ENCODE peak calls at places on chromosomes 6 and 20, in ten cellular contexts. F, Z, D, J, T, V, U, Y, S and R are unnamed samples.

GRCh38 chr6:20286968-20287565 is 74.8 kb upstream of the MBOAT1 start:
- DNase-seq in F (no peak), Z (no peak), D (peak), J (no peak), T (peak), V (no peak), U (no peak), Y (no peak), S (no peak), R (no peak)

GRCh38 chr6:112181130-112181529 is 73.2 kb downstream of the LAMA4 start:
- DNase-seq in F (no peak), Z (no peak), D (no peak), J (no peak), T (no peak), V (no peak), U (no peak), Y (no peak), S (no peak), R (no peak)

GRCh38 chr6:116362287-116362686 is 8.5 kb upstream of the DSE start:
- DNase-seq in F (no peak), Z (no peak), D (peak), J (no peak), T (no peak), V (no peak), U (no peak), Y (no peak), S (no peak), R (no peak)

GRCh38 chr6:168340819-168341218 is 21.2 kb upstream of the DACT2 start:
- DNase-seq in F (no peak), Z (no peak), D (no peak), J (no peak), T (no peak), V (no peak), U (no peak), Y (no peak), S (no peak), R (peak)

GRCh38 chr20:36574278-36575065 is 1.1 kb downstream of the TGIF2 start:
- DNase-seq in F (no peak), Z (peak), D (peak), J (peak), T (peak), V (peak), U (peak), Y (peak), S (peak), R (no peak)

GRCh38 chr6:27839303-27840081 is 72.7 kb downstream of the OR2B2 start:
- DNase-seq in F (peak), Z (peak), D (peak), J (peak), T (peak), V (peak), U (peak), Y (no peak), S (no peak), R (no peak)

GRCh38 chr6:100281471-100281878 is 183.2 kb downstream of the SIM1 start:
- DNase-seq in F (no peak), Z (no peak), D (peak), J (no peak), T (no peak), V (no peak), U (peak), Y (peak), S (peak), R (no peak)

GRCh38 chr20:14951707-14952106 is 614.3 kb upstream of the FLRT3 start:
- DNase-seq in F (no peak), Z (no peak), D (peak), J (peak), T (peak), V (no peak), U (no peak), Y (no peak), S (no peak), R (no peak)

GRCh38 chr20:36248836-36249235 is 12.6 kb downstream of the AAR2 start:
- DNase-seq in F (no peak), Z (no peak), D (no peak), J (no peak), T (no peak), V (no peak), U (no peak), Y (no peak), S (no peak), R (no peak)

GRCh38 chr6:47478233-47479155 is 905 bp downstream of the CD2AP start:
- DNase-seq in F (no peak), Z (no peak), D (peak), J (peak), T (peak), V (peak), U (peak), Y (no peak), S (no peak), R (no peak)

GRCh38 chr6:168525926-168526630 is 85.1 kb downstream of the SMOC2 start:
- DNase-seq in F (no peak), Z (no peak), D (no peak), J (no peak), T (no peak), V (no peak), U (peak), Y (no peak), S (no peak), R (no peak)

GRCh38 chr20:62666736-62667529 is 24.6 kb downstream of the SLCO4A1 start:
- DNase-seq in F (no peak), Z (no peak), D (peak), J (peak), T (no peak), V (peak), U (no peak), Y (no peak), S (no peak), R (no peak)

GRCh38 chr6:23584134-23584763 is 541.8 kb upstream of the NRSN1 start:
- DNase-seq in F (no peak), Z (no peak), D (no peak), J (peak), T (no peak), V (no peak), U (no peak), Y (no peak), S (no peak), R (no peak)

GRCh38 chr6:21522773-21523490 is 70.6 kb upstream of the SOX4 start:
- DNase-seq in F (no peak), Z (no peak), D (no peak), J (no peak), T (no peak), V (no peak), U (peak), Y (peak), S (no peak), R (no peak)

GRCh38 chr6:3919130-3919628 is 70.0 kb downstream of the FAM50B start:
- DNase-seq in F (peak), Z (no peak), D (peak), J (peak), T (peak), V (no peak), U (no peak), Y (no peak), S (no peak), R (no peak)

GRCh38 chr6:127131275-127131674 is 12.8 kb downstream of the RSPO3 start:
- DNase-seq in F (no peak), Z (no peak), D (no peak), J (no peak), T (peak), V (no peak), U (no peak), Y (no peak), S (no peak), R (no peak)

GRCh38 chr6:45476341-45476740 is 98.6 kb upstream of the SUPT3H start:
- DNase-seq in F (no peak), Z (no peak), D (no peak), J (no peak), T (no peak), V (no peak), U (no peak), Y (no peak), S (no peak), R (no peak)

GRCh38 chr6:1760876-1761275 is 151.2 kb downstream of the FOXC1 start:
- DNase-seq in F (no peak), Z (no peak), D (no peak), J (no peak), T (no peak), V (no peak), U (no peak), Y (no peak), S (no peak), R (no peak)

GRCh38 chr6:125014157-125014957 is 52.1 kb downstream of the RNF217 start:
- DNase-seq in F (peak), Z (no peak), D (peak), J (peak), T (peak), V (no peak), U (no peak), Y (no peak), S (no peak), R (no peak)

GRCh38 chr6:74690365-74690764 is 515.5 kb downstream of the COL12A1 start:
- DNase-seq in F (no peak), Z (no peak), D (peak), J (no peak), T (no peak), V (no peak), U (no peak), Y (no peak), S (no peak), R (no peak)

GRCh38 chr6:9514146-9514545 is 900.7 kb downstream of the TFAP2A start:
- DNase-seq in F (no peak), Z (no peak), D (no peak), J (no peak), T (no peak), V (no peak), U (no peak), Y (no peak), S (no peak), R (no peak)

GRCh38 chr6:33592280-33592594 is 12.2 kb upstream of the BAK1 start:
- DNase-seq in F (no peak), Z (no peak), D (no peak), J (no peak), T (no peak), V (no peak), U (no peak), Y (no peak), S (no peak), R (no peak)

GRCh38 chr6:7899046-7899888 is 11.3 kb downstream of the TXNDC5 start:
- DNase-seq in F (no peak), Z (no peak), D (no peak), J (no peak), T (no peak), V (no peak), U (peak), Y (no peak), S (no peak), R (no peak)

GRCh38 chr6:47235964-47236760 is 73.5 kb downstream of the TNFRSF21 start:
- DNase-seq in F (no peak), Z (no peak), D (no peak), J (no peak), T (peak), V (no peak), U (no peak), Y (no peak), S (no peak), R (no peak)

GRCh38 chr6:139126255-139126654 is 8.6 kb upstream of the HECA start:
- DNase-seq in F (peak), Z (no peak), D (peak), J (peak), T (peak), V (peak), U (no peak), Y (no peak), S (no peak), R (no peak)

GRCh38 chr6:169556758-169557505 is 144.9 kb downstream of the WDR27 start:
- DNase-seq in F (no peak), Z (no peak), D (no peak), J (no peak), T (no peak), V (no peak), U (no peak), Y (no peak), S (no peak), R (no peak)

GRCh38 chr6:125377621-125378020 is 75.9 kb upstream of the HDDC2 start:
- DNase-seq in F (no peak), Z (no peak), D (peak), J (peak), T (peak), V (no peak), U (peak), Y (no peak), S (no peak), R (no peak)

GRCh38 chr20:55200317-55200716 is 724.9 kb downstream of the DOK5 start:
- DNase-seq in F (no peak), Z (no peak), D (no peak), J (no peak), T (no peak), V (no peak), U (no peak), Y (no peak), S (no peak), R (no peak)

GRCh38 chr6:147958683-147959082 is 384.0 kb upstream of the SASH1 start:
- DNase-seq in F (no peak), Z (no peak), D (no peak), J (no peak), T (no peak), V (no peak), U (no peak), Y (no peak), S (no peak), R (no peak)

DNA sequence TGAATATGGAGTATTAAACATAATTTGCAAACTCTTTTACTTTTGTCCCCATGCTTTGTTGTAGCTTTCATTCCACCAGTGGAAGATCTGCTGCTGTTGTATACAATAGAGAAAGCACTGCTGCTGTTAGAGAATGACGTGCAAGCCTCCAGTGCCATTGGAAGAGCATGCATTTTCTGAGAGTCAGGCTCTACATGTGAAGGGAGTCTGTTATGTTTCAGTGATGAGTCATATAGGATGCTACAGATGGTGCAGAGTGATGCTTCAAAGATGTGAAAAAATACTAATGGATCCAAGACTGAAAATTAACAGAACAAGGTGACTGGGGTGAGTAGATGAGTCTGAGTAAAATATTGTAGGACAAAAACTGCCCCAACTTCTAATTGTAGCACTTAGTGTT is 22.4 kb upstream of the BACH2 start:
- DNase-seq in F (no peak), Z (no peak), D (peak), J (peak), T (no peak), V (no peak), U (no peak), Y (no peak), S (no peak), R (no peak)
- TF ChIP-seq CTCF in F (no peak), Z (no peak), D (no peak), J (no peak), T (no peak), V (no peak), U (no peak), Y (no peak), S (no peak), R (no peak)

DNA sequence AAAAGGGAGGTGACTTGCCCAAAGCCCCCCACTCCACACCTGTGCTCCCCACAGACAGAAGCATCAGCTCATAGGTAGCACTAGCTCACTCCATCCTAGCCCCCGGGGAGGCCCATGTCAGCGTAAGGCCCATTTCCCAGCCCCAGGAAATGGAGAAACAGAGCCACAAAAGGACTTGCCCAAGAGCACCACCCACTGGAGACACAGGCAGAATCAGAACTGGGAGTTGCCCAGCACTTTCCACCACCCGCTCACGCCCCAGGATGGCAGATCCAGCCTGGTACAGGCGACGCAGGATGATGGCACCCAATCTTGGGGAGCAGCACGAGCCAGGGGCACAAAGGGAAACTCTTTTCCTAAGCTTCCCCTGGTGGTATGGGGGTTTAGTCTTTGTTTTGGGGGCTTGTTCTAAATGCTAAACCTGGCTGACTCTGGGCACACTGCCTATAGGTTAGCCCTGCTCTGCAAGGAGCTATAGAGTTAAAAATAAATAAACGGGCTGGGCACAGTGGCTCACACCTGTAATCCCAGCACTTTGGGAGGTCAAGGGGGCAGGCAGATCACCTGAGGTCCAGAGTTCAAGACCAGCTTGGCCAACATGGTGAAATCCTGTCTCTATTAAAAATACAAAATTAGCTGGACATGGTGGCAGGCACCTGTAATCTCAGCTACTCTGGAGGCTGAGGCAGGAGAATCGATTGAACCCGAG is 11.8 kb downstream of the C20orf203 start:
- DNase-seq in F (no peak), Z (no peak), D (no peak), J (no peak), T (no peak), V (no peak), U (no peak), Y (no peak), S (no peak), R (no peak)
- TF ChIP-seq CTCF in F (peak), Z (no peak), D (no peak), J (no peak), T (no peak), V (no peak), U (peak), Y (peak), S (no peak), R (no peak)

GRCh38 chr6:133184798-133185380 is 56.3 kb upstream of the EYA4 start:
- DNase-seq in F (no peak), Z (no peak), D (peak), J (peak), T (peak), V (no peak), U (no peak), Y (no peak), S (no peak), R (no peak)
- TF ChIP-seq CTCF in F (peak), Z (peak), D (peak), J (peak), T (peak), V (peak), U (peak), Y (peak), S (peak), R (peak)

GRCh38 chr6:13508711-13509705 is 21.6 kb upstream of the GFOD1 start:
- DNase-seq in F (peak), Z (no peak), D (peak), J (peak), T (peak), V (no peak), U (no peak), Y (no peak), S (no peak), R (peak)
- TF ChIP-seq CTCF in F (peak), Z (no peak), D (no peak), J (no peak), T (peak), V (no peak), U (peak), Y (no peak), S (no peak), R (no peak)

DNA sequence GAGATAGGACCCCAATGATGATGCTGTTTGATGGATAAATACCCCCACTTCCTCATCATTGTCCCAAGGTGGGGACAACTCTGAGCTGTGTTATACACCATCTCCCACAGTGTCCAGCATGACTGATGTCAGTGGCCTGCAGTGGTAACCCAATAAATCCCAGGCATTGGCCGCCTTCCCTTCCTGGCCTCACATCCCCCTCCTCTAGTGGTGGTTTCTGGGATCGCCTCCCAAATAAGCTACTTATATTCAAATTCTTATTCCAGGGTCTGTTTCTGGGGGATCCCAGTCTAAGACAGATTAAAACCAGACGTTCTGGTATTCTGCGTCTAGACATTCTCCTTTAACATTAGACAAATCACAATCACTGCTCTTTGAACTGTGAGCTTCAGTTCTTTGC is 90.6 kb downstream of the SCP2D1 start:
- DNase-seq in F (no peak), Z (no peak), D (no peak), J (no peak), T (no peak), V (no peak), U (no peak), Y (no peak), S (no peak), R (no peak)
- TF ChIP-seq CTCF in F (peak), Z (no peak), D (no peak), J (no peak), T (no peak), V (no peak), U (peak), Y (peak), S (no peak), R (no peak)

GRCh38 chr20:47295921-47296426 is 60.5 kb downstream of the ZMYND8 start:
- DNase-seq in F (no peak), Z (no peak), D (peak), J (peak), T (no peak), V (no peak), U (no peak), Y (no peak), S (no peak), R (no peak)

GRCh38 chr20:47300071-47300470 is 56.4 kb downstream of the ZMYND8 start:
- DNase-seq in F (peak), Z (no peak), D (peak), J (no peak), T (no peak), V (no peak), U (no peak), Y (no peak), S (no peak), R (no peak)

GRCh38 chr20:47298624-47299023 is 57.9 kb downstream of the ZMYND8 start:
- DNase-seq in F (no peak), Z (no peak), D (no peak), J (no peak), T (no peak), V (no peak), U (no peak), Y (no peak), S (no peak), R (no peak)

GRCh38 chr20:47297746-47298145 is 58.8 kb downstream of the ZMYND8 start:
- DNase-seq in F (no peak), Z (no peak), D (no peak), J (no peak), T (no peak), V (no peak), U (no peak), Y (no peak), S (no peak), R (no peak)

GRCh38 chr20:47296950-47297349 is 59.5 kb downstream of the ZMYND8 start:
- DNase-seq in F (no peak), Z (no peak), D (no peak), J (peak), T (peak), V (no peak), U (no peak), Y (no peak), S (no peak), R (no peak)
- TF ChIP-seq CTCF in F (peak), Z (no peak), D (no peak), J (no peak), T (no peak), V (no peak), U (peak), Y (peak), S (peak), R (no peak)

GRCh38 chr6:109783245-109783990 is 92.3 kb downstream of the FIG4 start:
- DNase-seq in F (no peak), Z (no peak), D (peak), J (peak), T (peak), V (no peak), U (peak), Y (peak), S (no peak), R (no peak)
- TF ChIP-seq CTCF in F (peak), Z (no peak), D (peak), J (peak), T (peak), V (no peak), U (peak), Y (peak), S (peak), R (peak)

GRCh38 chr20:57435498-57436222 is 44.5 kb downstream of the RBM38 start:
- DNase-seq in F (no peak), Z (peak), D (no peak), J (no peak), T (no peak), V (peak), U (peak), Y (peak), S (no peak), R (no peak)
- TF ChIP-seq CTCF in F (no peak), Z (no peak), D (no peak), J (no peak), T (no peak), V (no peak), U (no peak), Y (peak), S (no peak), R (no peak)

GRCh38 chr6:17673543-17674254 is 33.0 kb downstream of the NUP153 start:
- DNase-seq in F (no peak), Z (no peak), D (peak), J (no peak), T (no peak), V (no peak), U (no peak), Y (no peak), S (no peak), R (no peak)
- TF ChIP-seq CTCF in F (no peak), Z (no peak), D (no peak), J (no peak), T (no peak), V (no peak), U (no peak), Y (no peak), S (no peak), R (no peak)